ENCODE peak calls at places on chromosomes 3 and 15, in ten cellular contexts. C, N, R, E, L, Z, P, G, W and M are unnamed samples. For H3K4me1, the result is how much of the 10 kb centered on the place peaks cover.

GRCh38 chr3:141255864-141256263 is 24.2 kb downstream of the PXYLP1 start:
- DNase-seq in C (peak), W (no peak), Z (no peak), E (no peak), R (no peak), L (no peak), N (no peak), G (no peak), P (no peak), M (peak)

GRCh38 chr3:168426196-168426595 is 330.5 kb upstream of the GOLIM4 start:
- DNase-seq in G (peak), L (peak), P (no peak), W (no peak), R (no peak), Z (peak), C (no peak), N (no peak), E (peak), M (no peak)

GRCh38 chr15:69996321-69996720 is 101.4 kb downstream of the TLE3 start:
- DNase-seq in Z (no peak), W (no peak), L (no peak), G (no peak), N (no peak), E (no peak), C (no peak), P (no peak), R (no peak), M (no peak)

GRCh38 chr15:25900426-25900825 is 37.3 kb upstream of the ATP10A start:
- DNase-seq in W (no peak), C (no peak), N (no peak), R (no peak), P (no peak), E (peak), Z (no peak), G (peak), L (no peak), M (no peak)

GRCh38 chr3:116135462-116135861 is 309.8 kb downstream of the LSAMP start:
- DNase-seq in N (no peak), R (no peak), G (peak), L (peak), W (no peak), E (peak), Z (peak), P (peak), C (peak), M (no peak)

GRCh38 chr3:169857811-169858210 is 11.9 kb downstream of the LRRC31 start:
- DNase-seq in P (no peak), Z (no peak), C (no peak), E (no peak), G (no peak), W (no peak), R (no peak), L (no peak), N (no peak), M (no peak)

GRCh38 chr3:116339441-116340028 is 105.8 kb downstream of the LSAMP start:
- DNase-seq in L (no peak), C (no peak), Z (peak), E (peak), P (peak), W (no peak), R (no peak), G (peak), N (no peak), M (no peak)

GRCh38 chr3:45078910-45079522 is 52.9 kb downstream of the CLEC3B start:
- DNase-seq in C (no peak), P (peak), Z (peak), R (peak), E (peak), G (peak), N (no peak), W (no peak), L (peak), M (no peak)

GRCh38 chr3:32706348-32707025 is 21.5 kb downstream of the CNOT10 start:
- DNase-seq in R (no peak), N (no peak), G (peak), Z (peak), E (peak), L (no peak), W (no peak), C (no peak), P (no peak), M (no peak)

GRCh38 chr3:11825271-11825670 is 21.4 kb downstream of the TAMM41 start:
- DNase-seq in Z (no peak), G (no peak), R (no peak), N (no peak), C (no peak), W (no peak), P (no peak), L (no peak), E (no peak), M (no peak)

GRCh38 chr15:68730491-68731317 is 90.0 kb downstream of the ANP32A start:
- DNase-seq in G (peak), Z (peak), N (no peak), W (no peak), P (peak), E (peak), C (peak), L (peak), R (peak), M (peak)

GRCh38 chr15:76431936-76432335 is 95.4 kb downstream of the ISL2 start:
- DNase-seq in Z (peak), R (no peak), C (no peak), L (no peak), G (peak), E (no peak), W (no peak), P (no peak), N (no peak), M (no peak)

GRCh38 chr3:111617912-111618601 is 22.9 kb upstream of the ZBED2 start:
- DNase-seq in W (no peak), C (no peak), P (no peak), R (no peak), G (no peak), N (no peak), Z (peak), L (peak), E (no peak), M (no peak)

GRCh38 chr15:50798684-50799083 is 33.2 kb upstream of the SPPL2A start:
- DNase-seq in W (no peak), R (no peak), P (peak), G (no peak), L (peak), Z (peak), C (peak), N (no peak), E (peak), M (no peak)

GRCh38 chr3:187271582-187271981 is 20.0 kb downstream of the MASP1 start:
- DNase-seq in G (no peak), N (no peak), R (no peak), E (no peak), Z (no peak), L (no peak), P (no peak), C (no peak), W (no peak), M (no peak)

GRCh38 chr3:143119974-143120715 is 574 bp downstream of the CHST2 start:
- DNase-seq in L (no peak), W (peak), E (peak), C (peak), P (peak), Z (no peak), R (no peak), N (peak), G (no peak), M (peak)

GRCh38 chr15:44729394-44729913 is 6.9 kb upstream of the TRIM69 start:
- DNase-seq in E (peak), W (no peak), N (peak), C (no peak), G (peak), L (no peak), Z (peak), R (peak), P (peak), M (peak)

GRCh38 chr15:55914446-55914845 is 79.0 kb downstream of the NEDD4 start:
- DNase-seq in E (peak), W (no peak), N (no peak), G (peak), C (no peak), R (no peak), L (no peak), P (no peak), Z (no peak), M (no peak)

GRCh38 chr3:100210777-100211145 is 50.0 kb upstream of the TBC1D23 start:
- DNase-seq in E (peak), Z (peak), C (peak), W (no peak), N (no peak), R (no peak), G (peak), P (peak), L (no peak), M (peak)

GRCh38 chr15:87609909-87610308 is 646.6 kb downstream of the NTRK3 start:
- DNase-seq in Z (no peak), W (no peak), L (no peak), R (no peak), G (no peak), C (no peak), N (no peak), E (no peak), P (no peak), M (no peak)

GRCh38 chr3:28726840-28727239 is 378.2 kb upstream of the AZI2 start:
- DNase-seq in G (peak), L (peak), C (peak), P (peak), W (no peak), R (peak), N (peak), Z (no peak), E (peak), M (peak)

GRCh38 chr3:112561085-112561692 is 573 bp downstream of the ATG3 start:
- DNase-seq in E (peak), L (peak), N (peak), Z (peak), W (peak), P (peak), R (peak), G (peak), C (peak), M (peak)

GRCh38 chr3:122758877-122759670 is 34.6 kb downstream of the HSPBAP1 start:
- DNase-seq in L (no peak), E (peak), W (no peak), C (peak), R (no peak), N (no peak), Z (no peak), G (no peak), P (no peak), M (no peak)

GRCh38 chr3:49022751-49023171 is 840 bp downstream of the NDUFAF3 start:
- DNase-seq in R (no peak), G (no peak), P (no peak), L (peak), W (no peak), Z (no peak), E (no peak), N (peak), C (no peak), M (peak)

GRCh38 chr3:159766563-159767185 is 222.0 kb upstream of the IL12A start:
- DNase-seq in P (no peak), G (no peak), W (no peak), L (peak), N (no peak), E (peak), C (peak), Z (peak), R (no peak), M (no peak)

GRCh38 chr15:78345726-78346125 is 5.6 kb downstream of the CRABP1 start:
- DNase-seq in G (no peak), N (no peak), W (no peak), P (no peak), E (no peak), Z (no peak), C (no peak), R (no peak), L (no peak), M (no peak)

GRCh38 chr15:59492389-59493377 is 54.7 kb downstream of the FAM81A start:
- DNase-seq in W (no peak), L (peak), Z (peak), P (peak), G (peak), N (peak), C (peak), R (peak), E (peak), M (peak)

GRCh38 chr15:40869686-40870085 is 4.3 kb downstream of the RHOV start:
- DNase-seq in P (no peak), L (no peak), W (no peak), N (no peak), C (no peak), Z (no peak), R (no peak), E (no peak), G (no peak), M (no peak)

GRCh38 chr15:52677593-52677992 is 1.6 kb downstream of the ATOSA start:
- DNase-seq in G (no peak), P (no peak), Z (no peak), R (no peak), L (peak), C (no peak), W (no peak), N (no peak), E (peak), M (no peak)

GRCh38 chr3:190427108-190427507 is 22.6 kb downstream of the TMEM207 start:
- DNase-seq in Z (no peak), C (no peak), G (no peak), P (no peak), N (no peak), E (no peak), L (no peak), W (no peak), R (no peak), M (no peak)

GRCh38 chr3:76043746-76044145 is 258.4 kb upstream of the ZNF717 start:
- DNase-seq in Z (no peak), N (no peak), L (no peak), P (no peak), W (no peak), G (no peak), C (no peak), E (no peak), R (no peak), M (no peak)

GRCh38 chr15:33022629-33023028 is 171.9 kb downstream of the FMN1 start:
- DNase-seq in Z (peak), W (no peak), C (peak), N (no peak), E (peak), P (peak), R (no peak), G (peak), L (peak), M (no peak)

GRCh38 chr3:172447611-172448579 is at the start of gene GHSR:
- DNase-seq in E (no peak), G (no peak), R (no peak), Z (no peak), N (no peak), C (no peak), L (no peak), W (no peak), P (no peak), M (peak)

GRCh38 chr3:60594025-60594424 is 657.2 kb downstream of the FHIT start:
- DNase-seq in N (peak), L (peak), E (peak), G (peak), P (peak), R (peak), W (peak), C (no peak), Z (peak), M (no peak)

GRCh38 chr3:487580-487979 is 291.0 kb downstream of the CHL1 start:
- DNase-seq in C (no peak), R (no peak), Z (no peak), L (peak), N (no peak), P (no peak), W (no peak), G (no peak), E (no peak), M (no peak)

GRCh38 chr3:137035631-137036030 is 77.8 kb downstream of the IL20RB start:
- DNase-seq in R (peak), L (peak), G (no peak), N (no peak), P (no peak), W (no peak), C (peak), Z (peak), E (no peak), M (peak)

GRCh38 chr3:64008952-64009351 is 14.3 kb downstream of the PSMD6 start:
- DNase-seq in C (peak), E (peak), N (no peak), Z (peak), R (no peak), L (no peak), G (no peak), P (no peak), W (no peak), M (no peak)

GRCh38 chr3:196726788-196727675 is 12.6 kb upstream of the PAK2 start:
- DNase-seq in G (peak), Z (peak), C (peak), R (no peak), N (no peak), P (no peak), E (peak), L (peak), W (no peak), M (no peak)

GRCh38 chr15:34490421-34491193 is 53.0 kb upstream of the GOLGA8A start:
- DNase-seq in E (no peak), W (no peak), Z (no peak), P (no peak), G (no peak), R (no peak), L (no peak), N (no peak), C (no peak), M (no peak)

GRCh38 chr3:187288176-187288893 is 3.2 kb downstream of the MASP1 start:
- DNase-seq in P (peak), Z (no peak), L (no peak), E (no peak), G (no peak), C (peak), R (no peak), W (no peak), N (peak), M (no peak)

DNA sequence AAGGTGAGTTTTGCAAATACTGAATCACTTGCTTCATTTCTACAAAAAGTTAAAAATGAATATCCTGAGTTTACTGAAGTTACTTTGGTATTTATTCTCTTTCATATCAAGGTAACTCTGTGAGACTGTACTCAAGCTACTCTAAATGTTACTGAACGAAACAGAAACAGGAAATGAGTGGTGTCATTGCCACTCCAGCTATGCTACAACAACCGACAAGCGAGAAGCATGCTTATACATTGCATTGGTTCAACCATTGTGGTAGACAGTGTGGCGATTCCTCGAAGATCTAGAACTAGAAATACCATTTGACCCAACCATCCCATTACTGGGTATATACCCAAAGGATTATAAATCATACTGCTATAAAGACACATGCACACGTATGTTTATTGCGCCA is 313.2 kb upstream of the THBS1 start:
- DNase-seq in E (no peak), L (no peak), N (no peak), R (no peak), W (no peak), C (peak), G (no peak), P (no peak), Z (no peak), M (no peak)
- H3K4me1 ChIP-seq in E (under half), L (under half), N (under half), R (under half), W (under half), C (half or more), G (under half), P (under half), Z (under half), M (under half)

GRCh38 chr15:61545763-61546162 is 316.7 kb upstream of the RORA start:
- DNase-seq in L (no peak), E (no peak), Z (no peak), G (no peak), R (no peak), C (no peak), P (no peak), N (no peak), W (no peak), M (no peak)
- TF ChIP-seq CTCF in L (no peak), E (no peak), Z (no peak), G (no peak), R (no peak), C (no peak), P (no peak), N (no peak), W (no peak), M (no peak)

DNA sequence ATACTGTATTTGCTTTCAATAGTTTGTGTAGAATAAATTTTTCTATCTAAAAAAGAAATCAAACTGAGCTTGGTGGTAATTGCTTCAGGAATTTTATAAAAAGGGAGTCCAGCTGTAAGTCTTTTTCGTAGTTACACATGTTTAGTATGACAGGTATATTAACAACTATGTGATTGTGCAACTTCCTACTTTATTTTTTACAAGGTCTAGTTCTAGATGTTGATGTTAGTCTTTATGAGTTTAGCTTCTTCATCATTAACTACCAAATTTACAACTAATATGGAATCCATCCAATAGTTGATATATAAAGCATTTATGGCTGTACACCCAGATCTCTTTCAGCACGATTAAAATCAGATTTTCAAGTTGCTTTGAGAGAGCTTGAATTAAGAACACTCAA is 623.6 kb upstream of the AGTR1 start:
- DNase-seq in G (no peak), W (no peak), P (no peak), R (no peak), Z (no peak), N (no peak), E (no peak), L (no peak), C (no peak), M (no peak)
- H3K4me1 ChIP-seq in G (under half), W (under half), P (under half), R (under half), Z (under half), N (under half), E (under half), L (under half), C (under half), M (under half)

GRCh38 chr3:66379565-66379964 is 121.3 kb downstream of the LRIG1 start:
- DNase-seq in E (no peak), G (no peak), N (no peak), R (no peak), P (no peak), Z (no peak), C (no peak), L (no peak), W (no peak), M (no peak)

GRCh38 chr3:66376568-66376967 is 124.3 kb downstream of the LRIG1 start:
- DNase-seq in P (peak), G (peak), W (no peak), C (peak), R (no peak), L (peak), Z (peak), N (peak), E (peak), M (no peak)

GRCh38 chr3:66380200-66380932 is 120.5 kb downstream of the LRIG1 start:
- DNase-seq in R (no peak), P (no peak), G (no peak), L (no peak), N (no peak), E (no peak), Z (no peak), C (no peak), W (no peak), M (no peak)

GRCh38 chr3:66377800-66378199 is 123.0 kb downstream of the LRIG1 start:
- DNase-seq in L (no peak), R (no peak), G (no peak), N (no peak), Z (no peak), P (no peak), C (no peak), W (no peak), E (no peak), M (peak)

GRCh38 chr3:66378256-66378655 is 122.6 kb downstream of the LRIG1 start:
- DNase-seq in W (no peak), Z (peak), G (no peak), C (peak), P (peak), E (no peak), R (no peak), L (peak), N (no peak), M (peak)
- TF ChIP-seq CTCF in W (peak), Z (peak), G (peak), C (peak), P (peak), E (peak), R (no peak), L (peak), N (no peak), M (peak)

GRCh38 chr3:9777695-9778023 is 7.9 kb upstream of the CAMK1 start:
- DNase-seq in Z (no peak), R (no peak), G (no peak), E (no peak), W (no peak), L (no peak), P (no peak), C (no peak), N (no peak), M (no peak)
- H3K4me1 ChIP-seq in Z (under half), R (under half), G (under half), E (under half), W (under half), L (under half), P (under half), C (under half), N (under half), M (under half)

DNA sequence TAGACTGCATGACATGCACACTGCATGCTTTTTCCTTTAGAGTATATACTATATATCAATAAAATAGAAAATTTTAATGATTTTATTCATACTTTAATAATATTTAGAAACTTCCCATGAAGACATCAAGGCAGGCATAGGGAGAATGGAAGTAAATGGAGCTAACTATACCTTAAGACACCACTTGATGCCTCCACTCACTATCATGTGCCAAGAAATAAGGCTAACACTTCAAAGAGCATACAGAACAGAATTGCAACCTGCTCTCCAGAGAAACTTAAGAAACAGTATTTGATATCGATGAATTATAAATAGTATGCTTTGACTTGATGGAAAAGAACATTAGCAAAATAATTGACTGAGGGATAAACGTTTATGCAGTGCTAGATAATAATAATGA is 192.6 kb upstream of the MBNL1 start:
- DNase-seq in E (peak), N (no peak), W (no peak), Z (peak), P (no peak), G (no peak), L (peak), C (peak), R (no peak), M (no peak)
- TF ChIP-seq CTCF in E (peak), N (no peak), W (no peak), Z (peak), P (no peak), G (no peak), L (no peak), C (no peak), R (no peak), M (no peak)